ENCODE peak calls at places on chromosomes 3 and 15, in seven cellular contexts. K is stimulated activated CD4-positive, alpha-beta T cell treated with anti-CD3 and anti-CD28 coated beads, Interleukin-4, amount 100 ng/mL, for 1 hour; Z is H9; G is iris pigment epithelial cell; O is HuH-7; H is stimulated activated CD8-positive, alpha-beta memory T cell treated with anti-CD3 and anti-CD28 coated beads, Interleukin-4, amount 100 ng/mL, for 24 hours; E is germinal center. L is an unnamed sample.

GRCh38 chr3:128385080-128385832 is 81.4 kb downstream of the DNAJB8 start:
- DNase-seq in G (peak), Z (no peak), O (peak), E (no peak), H (no peak), K (no peak), L (no peak)

GRCh38 chr15:64810499-64811326 is 14.7 kb downstream of the PIF1 start:
- DNase-seq in K (no peak), E (no peak), O (no peak), G (no peak), H (no peak), Z (peak), L (no peak)

GRCh38 chr3:197001972-197002700 is 27.5 kb downstream of the MELTF start:
- DNase-seq in O (no peak), H (no peak), E (peak), G (peak), Z (peak), K (no peak), L (no peak)

GRCh38 chr3:126125341-126125740 is 41.4 kb upstream of the SLC41A3 start:
- DNase-seq in Z (peak), E (no peak), G (no peak), K (no peak), O (no peak), H (no peak), L (no peak)

GRCh38 chr3:141000027-141000663 is 51.0 kb upstream of the SPSB4 start:
- DNase-seq in K (peak), E (peak), G (peak), O (peak), H (peak), Z (peak), L (peak)

GRCh38 chr15:60017538-60018199 is 13.6 kb downstream of the FOXB1 start:
- DNase-seq in G (peak), Z (no peak), H (no peak), E (no peak), K (no peak), O (no peak), L (peak)

GRCh38 chr3:36943601-36944000 is 1.3 kb downstream of the TRANK1 start:
- DNase-seq in K (no peak), Z (no peak), O (no peak), H (no peak), E (no peak), G (no peak), L (no peak)

GRCh38 chr15:33200444-33200843 is 5.9 kb upstream of the FMN1 start:
- DNase-seq in H (no peak), O (peak), K (no peak), Z (no peak), G (no peak), E (no peak), L (no peak)

GRCh38 chr3:42556089-42556632 is 25.6 kb downstream of the SEC22C start:
- DNase-seq in G (peak), K (no peak), H (no peak), E (no peak), O (no peak), Z (no peak), L (peak)

GRCh38 chr3:10619989-10620832 is 114.8 kb upstream of the ATP2B2 start:
- DNase-seq in K (no peak), O (no peak), H (no peak), E (no peak), Z (no peak), G (no peak), L (no peak)

GRCh38 chr3:197349368-197349767 is 51.0 kb upstream of the DLG1 start:
- DNase-seq in E (no peak), Z (peak), H (no peak), K (no peak), O (no peak), G (peak), L (no peak)

GRCh38 chr3:49707113-49707480 is 12.4 kb downstream of the AMIGO3 start:
- DNase-seq in K (no peak), O (no peak), H (no peak), Z (no peak), E (no peak), G (peak), L (no peak)

GRCh38 chr15:65821070-65821469 is 29.0 kb upstream of the DENND4A start:
- DNase-seq in H (no peak), O (no peak), E (no peak), K (no peak), G (no peak), Z (no peak), L (no peak)

GRCh38 chr3:70488131-70488530 is 175.7 kb upstream of the MDFIC2 start:
- DNase-seq in Z (no peak), O (no peak), H (no peak), K (no peak), G (no peak), E (no peak), L (no peak)

GRCh38 chr3:174002543-174002942 is 605.0 kb downstream of the NLGN1 start:
- DNase-seq in K (no peak), G (no peak), O (no peak), E (no peak), H (no peak), Z (no peak), L (no peak)

GRCh38 chr3:141426404-141427034 is 58.2 kb downstream of the ZBTB38 start:
- DNase-seq in G (peak), Z (no peak), H (no peak), O (no peak), E (no peak), K (no peak), L (no peak)

GRCh38 chr15:47188766-47189507 is 528.4 kb upstream of the SEMA6D start:
- DNase-seq in Z (peak), E (no peak), O (no peak), G (no peak), K (no peak), H (no peak), L (no peak)

GRCh38 chr3:169953462-169954141 is 13.0 kb upstream of the SEC62 start:
- DNase-seq in E (no peak), G (no peak), O (no peak), K (no peak), Z (no peak), H (no peak), L (no peak)

GRCh38 chr3:166444756-166445155 is 607.5 kb upstream of the BCHE start:
- DNase-seq in Z (no peak), G (no peak), E (no peak), O (no peak), H (no peak), K (no peak), L (no peak)

L was measured in DND-41.